ENCODE peak calls at places on chromosomes 11 and 22, in nine cellular contexts. O is GM10248, C is A549, J is HFFc6, P is prostate gland, Q is type B pancreatic cell, G is pancreas, K is endodermal cell, F is endothelial cell. A is an unnamed sample.

GRCh38 chr11:2380807-2381350 is 3.8 kb downstream of the CD81 start:
- DNase-seq in Q (no peak), O (peak; percentile 59), G (no peak), F (no peak), C (no peak), J (no peak), P (no peak), K (peak; percentile 61), A (no peak)

GRCh38 chr11:73991471-73992006 is 8.9 kb upstream of the UCP2 start:
- DNase-seq in G (no peak), Q (no peak), F (no peak), O (no peak), K (peak; percentile 36), P (no peak), J (no peak), C (no peak), A (no peak)

GRCh38 chr11:134802116-134802515 is 390.1 kb upstream of the B3GAT1 start:
- DNase-seq in O (no peak), Q (no peak), J (no peak), G (no peak), P (no peak), C (no peak), K (no peak), F (peak; percentile 23), A (no peak)

GRCh38 chr11:82775736-82776346 is 42.2 kb upstream of the FAM181B start:
- DNase-seq in O (peak; percentile 56), C (peak; percentile 40), F (peak; percentile 71), K (peak; percentile 93), P (no peak), J (peak; percentile 21), G (no peak), Q (no peak), A (no peak)

GRCh38 chr11:35142481-35143207 is 3.7 kb downstream of the CD44 start:
- DNase-seq in K (peak; percentile 71), Q (no peak), O (no peak), J (peak; percentile 74), F (no peak), P (no peak), C (no peak), G (no peak), A (no peak)

GRCh38 chr11:62487698-62488551 is 58.7 kb downstream of the AHNAK start:
- DNase-seq in J (no peak), O (no peak), K (no peak), F (no peak), P (peak; percentile 24), Q (no peak), G (no peak), C (no peak), A (no peak)

GRCh38 chr11:114166897-114167323 is 107.4 kb downstream of the ZBTB16 start:
- DNase-seq in C (no peak), F (no peak), O (no peak), G (no peak), P (peak; percentile 77), Q (no peak), K (no peak), J (peak; percentile 87), A (no peak)

GRCh38 chr11:117319214-117319840 is 3.3 kb upstream of the BACE1 start:
- DNase-seq in G (no peak), J (peak; percentile 7), C (no peak), F (no peak), O (no peak), P (no peak), Q (no peak), K (no peak), A (no peak)

DNA sequence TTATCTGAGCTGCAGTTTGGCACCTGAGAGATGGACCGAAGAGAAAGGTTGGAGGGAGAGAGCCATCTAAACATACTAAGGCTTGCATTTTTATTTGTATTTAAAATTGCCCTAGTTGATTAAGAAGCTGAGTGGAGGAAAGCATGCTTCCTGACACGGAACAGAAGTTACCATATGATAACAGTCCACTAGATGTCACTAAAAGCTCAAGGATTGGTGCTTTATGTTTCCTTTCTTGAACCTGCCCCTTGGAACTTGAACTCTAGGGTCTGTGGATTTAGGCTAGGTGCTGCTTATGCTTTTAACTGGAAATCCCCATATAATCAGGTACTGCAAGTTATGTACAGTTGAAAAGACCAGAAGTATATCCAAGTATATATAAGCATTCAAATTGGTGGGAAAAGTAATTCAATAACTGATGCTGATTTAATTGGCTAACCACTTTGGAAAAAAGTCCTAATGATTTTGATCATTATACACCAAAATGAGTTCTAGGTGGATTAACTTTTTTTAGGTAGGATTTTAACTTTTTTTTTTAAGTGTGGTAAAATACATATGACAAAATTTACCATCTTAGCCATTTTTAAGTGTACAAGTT is 9.5 kb downstream of the RBMXL2 start:
- DNase-seq in G (no peak), C (peak; percentile 60), J (peak; percentile 41), F (peak; percentile 17), Q (no peak), O (peak; percentile 50), K (no peak), P (no peak), A (no peak)
- TF ChIP-seq CTCF in G (peak; percentile 50), C (peak; percentile 87), J (peak; percentile 84), F (peak; percentile 53), Q (peak; percentile 87), O (peak; percentile 66), K (peak; percentile 87), P (no peak), A (peak; percentile 49)

DNA sequence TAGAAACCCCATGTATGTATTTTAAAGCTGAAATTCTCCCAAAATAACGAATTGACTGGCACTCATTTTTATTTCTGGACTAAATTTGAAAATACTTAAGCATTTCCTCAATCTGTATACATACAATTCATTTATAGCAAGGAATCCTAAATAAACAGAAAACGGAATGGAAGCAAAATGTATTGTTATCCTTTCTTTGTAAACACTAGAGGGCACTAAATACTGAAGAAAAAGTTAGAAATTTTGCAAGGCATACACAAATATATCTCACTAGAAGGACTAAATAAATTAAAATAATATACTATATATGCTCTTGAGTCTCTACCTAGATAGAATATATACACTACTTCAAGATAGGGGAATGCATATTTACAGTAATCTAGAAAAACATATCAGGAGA is 23.1 kb upstream of the ANO5 start:
- DNase-seq in G (no peak), O (no peak), P (no peak), C (peak; percentile 13), F (no peak), K (no peak), Q (no peak), J (no peak), A (no peak)
- TF ChIP-seq CTCF in G (peak; percentile 27), O (peak; percentile 31), P (no peak), C (peak; percentile 49), F (peak; percentile 29), K (peak; percentile 71), Q (peak; percentile 75), J (peak; percentile 65), A (peak; percentile 27)

DNA sequence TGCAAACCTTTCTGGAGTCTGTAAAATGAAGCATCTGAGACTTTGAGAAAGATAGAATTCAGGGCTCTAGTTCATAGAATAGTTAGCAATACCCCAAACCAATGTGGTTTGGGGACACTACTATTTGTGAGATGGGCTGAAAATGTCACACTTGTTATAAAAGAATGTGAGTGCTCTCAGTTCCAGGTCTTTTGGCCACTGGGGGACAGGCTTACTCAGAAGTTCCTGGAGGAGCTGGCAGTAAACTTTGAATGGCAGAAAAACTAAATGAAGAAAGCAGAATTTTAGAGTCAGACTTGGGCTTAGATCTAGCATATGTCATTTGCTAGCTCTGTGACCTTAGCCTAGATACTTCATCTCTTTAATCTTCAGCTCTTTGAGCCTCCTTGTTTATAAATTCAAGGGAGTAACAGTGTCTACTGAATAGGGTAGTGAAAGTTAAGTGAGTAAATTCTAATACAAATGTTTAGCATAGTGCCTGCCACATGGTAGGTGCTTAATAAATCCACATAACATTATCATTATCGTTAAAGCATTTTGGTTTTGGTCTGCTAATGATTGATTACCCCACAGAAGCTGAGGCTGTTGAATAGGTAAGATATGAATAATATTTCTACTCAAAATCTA is 3.7 kb downstream of the LYVE1 start:
- DNase-seq in Q (no peak), O (no peak), P (no peak), G (no peak), K (no peak), F (no peak), J (no peak), C (no peak), A (no peak)
- TF ChIP-seq CTCF in Q (peak; percentile 28), O (peak; percentile 27), P (no peak), G (no peak), K (peak; percentile 60), F (no peak), J (peak; percentile 66), C (peak; percentile 14), A (no peak)

GRCh38 chr11:6438979-6439571 is 1.7 kb downstream of the HPX start:
- DNase-seq in G (peak; percentile 46), P (peak; percentile 55), Q (no peak), F (peak; percentile 61), J (peak; percentile 55), O (no peak), C (peak; percentile 68), K (peak; percentile 86), A (no peak)
- TF ChIP-seq CTCF in G (peak; percentile 52), P (peak; percentile 14), Q (peak; percentile 75), F (peak; percentile 47), J (peak; percentile 84), O (peak; percentile 44), C (peak; percentile 55), K (peak; percentile 87), A (peak; percentile 43)

DNA sequence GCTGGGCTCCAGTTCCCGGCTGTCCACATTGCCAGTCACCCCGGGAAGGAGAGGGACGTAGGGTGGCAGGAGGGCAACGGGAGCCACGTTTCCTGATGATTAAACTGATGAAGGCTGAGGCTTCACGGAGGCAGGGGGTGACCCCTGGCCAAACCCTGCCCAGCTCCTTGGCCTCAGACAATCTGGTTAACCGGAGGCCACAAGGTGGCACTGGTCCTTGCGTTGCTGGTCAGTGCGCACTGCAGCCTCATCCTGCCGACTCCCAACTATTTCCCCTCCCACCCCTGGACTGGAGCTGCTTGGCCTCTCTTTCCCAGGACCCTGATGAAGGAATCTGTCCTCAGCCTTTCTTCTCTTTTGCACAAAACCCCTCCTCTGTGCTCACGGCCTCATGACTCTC is 75.3 kb downstream of the PDE2A start:
- DNase-seq in F (peak; percentile 73), Q (no peak), K (peak; percentile 86), P (peak; percentile 16), J (peak; percentile 33), G (no peak), O (no peak), C (peak; percentile 65), A (no peak)
- TF ChIP-seq CTCF in F (peak; percentile 44), Q (peak; percentile 70), K (peak; percentile 83), P (no peak), J (peak; percentile 84), G (no peak), O (peak; percentile 2), C (peak; percentile 58), A (no peak)

GRCh38 chr22:25746012-25746373 is 4.0 kb downstream of the MYO18B start:
- DNase-seq in K (no peak), P (no peak), Q (no peak), J (no peak), O (no peak), F (no peak), G (no peak), C (no peak), A (no peak)
- TF ChIP-seq CTCF in K (no peak), P (no peak), Q (no peak), J (no peak), O (no peak), F (no peak), G (no peak), C (no peak), A (no peak)